ENCODE peak calls at places on chromosomes 1 and 21, in nine cellular contexts. L, S, Z, Q, K, Y, H, B and C are unnamed samples.

GRCh38 chr21:26840206-26840605 is 5.0 kb downstream of the ADAMTS1 start:
- DNase-seq in Z (no peak), Y (no peak), Q (no peak), S (no peak), K (no peak), H (no peak), B (no peak), L (no peak), C (no peak)

GRCh38 chr1:202018476-202019234 is 8.3 kb downstream of the ELF3 start:
- DNase-seq in K (peak), H (peak), S (no peak), B (peak), Q (peak), Y (no peak), L (no peak), Z (no peak), C (peak)

GRCh38 chr1:167994560-167994959 is 57.7 kb upstream of the MPC2 start:
- DNase-seq in Y (no peak), H (no peak), B (no peak), L (no peak), Q (no peak), K (no peak), Z (no peak), S (no peak), C (no peak)

GRCh38 chr1:238642231-238642630 is 744.1 kb upstream of the CHRM3 start:
- DNase-seq in Z (no peak), K (no peak), H (no peak), Y (no peak), L (no peak), S (no peak), Q (no peak), B (no peak), C (no peak)

GRCh38 chr1:147736847-147737246 is 23.6 kb downstream of the GJA5 start:
- DNase-seq in Z (no peak), K (no peak), Q (no peak), L (no peak), S (no peak), H (no peak), B (no peak), Y (no peak), C (no peak)

GRCh38 chr1:229433364-229434004 is 410 bp downstream of the ACTA1 start:
- DNase-seq in Z (no peak), K (no peak), L (no peak), H (no peak), S (no peak), Q (no peak), B (no peak), Y (no peak), C (no peak)

GRCh38 chr1:52751589-52752306 is 25.5 kb downstream of the ZYG11B start:
- DNase-seq in Y (no peak), Q (no peak), S (no peak), Z (no peak), K (no peak), B (no peak), L (no peak), H (no peak), C (no peak)

GRCh38 chr1:39981957-39982356 is 27.0 kb downstream of the MFSD2A start:
- DNase-seq in B (peak), Q (no peak), S (no peak), L (no peak), Z (no peak), Y (no peak), H (no peak), K (peak), C (no peak)

GRCh38 chr1:41716188-41717130 is 202.3 kb downstream of the HIVEP3 start:
- DNase-seq in Q (no peak), K (no peak), H (no peak), Y (no peak), S (no peak), Z (no peak), B (no peak), L (no peak), C (no peak)

GRCh38 chr1:19220080-19220846 is 10.2 kb upstream of the UBR4 start:
- DNase-seq in Y (no peak), S (no peak), K (no peak), Q (no peak), H (no peak), Z (no peak), L (no peak), B (no peak), C (no peak)

GRCh38 chr1:59070607-59071006 is 226.3 kb upstream of the FGGY start:
- DNase-seq in L (no peak), Z (no peak), S (no peak), K (no peak), Q (no peak), Y (no peak), B (no peak), H (no peak), C (no peak)

GRCh38 chr1:109624215-109625010 is 4.8 kb downstream of the AMPD2 start:
- DNase-seq in Q (no peak), Y (peak), K (no peak), B (no peak), H (no peak), L (no peak), S (no peak), Z (peak), C (no peak)

GRCh38 chr1:24745711-24746582 is 700 bp downstream of the CLIC4 start:
- DNase-seq in Z (no peak), K (peak), Y (no peak), H (no peak), Q (peak), B (peak), S (no peak), L (peak), C (no peak)

GRCh38 chr1:16212251-16212961 is at the start of gene ARHGEF19:
- DNase-seq in S (no peak), Y (no peak), Q (peak), K (peak), H (peak), B (peak), L (no peak), Z (no peak), C (no peak)

GRCh38 chr1:179206817-179207216 is 22.7 kb downstream of the ABL2 start:
- DNase-seq in H (no peak), Q (no peak), L (no peak), K (no peak), Y (no peak), B (no peak), Z (no peak), S (no peak), C (no peak)

GRCh38 chr1:150161747-150162581 is 12.2 kb downstream of the PLEKHO1 start:
- DNase-seq in H (no peak), K (no peak), Y (no peak), Q (no peak), Z (no peak), L (no peak), S (no peak), B (peak), C (no peak)

GRCh38 chr1:6419803-6420593 is at the start of gene HES2:
- DNase-seq in S (no peak), Z (no peak), Y (peak), K (no peak), H (peak), B (no peak), L (no peak), Q (no peak), C (peak)

GRCh38 chr1:235015291-235015990 is 113.2 kb downstream of the TOMM20 start:
- DNase-seq in B (no peak), Q (no peak), H (no peak), L (no peak), S (no peak), Z (peak), K (no peak), Y (no peak), C (no peak)

GRCh38 chr1:161219078-161219892 is 4.1 kb downstream of the APOA2 start:
- DNase-seq in S (no peak), K (no peak), L (no peak), Y (no peak), B (no peak), H (no peak), Z (no peak), Q (no peak), C (no peak)

GRCh38 chr1:87684786-87685185 is 356.1 kb downstream of the LMO4 start:
- DNase-seq in L (no peak), B (peak), K (no peak), Z (no peak), Y (no peak), S (no peak), H (no peak), Q (no peak), C (no peak)

GRCh38 chr1:86394416-86394815 is 1.7 kb downstream of the ODF2L start:
- DNase-seq in H (no peak), S (no peak), L (no peak), Q (no peak), B (peak), K (no peak), Z (no peak), Y (no peak), C (no peak)

GRCh38 chr1:3032970-3033794 is 11.9 kb downstream of the ACTRT2 start:
- DNase-seq in H (no peak), K (no peak), B (no peak), Y (no peak), L (no peak), S (peak), Z (no peak), Q (no peak), C (no peak)

GRCh38 chr21:36456714-36457399 is 23.1 kb downstream of the CLDN14 start:
- DNase-seq in L (no peak), Z (no peak), Q (no peak), Y (no peak), K (no peak), S (no peak), H (no peak), B (peak), C (no peak)

GRCh38 chr1:35692310-35692709 is 26.4 kb downstream of the C1orf216 start:
- DNase-seq in B (no peak), Z (no peak), H (no peak), Y (no peak), S (no peak), K (no peak), L (no peak), Q (no peak), C (no peak)

GRCh38 chr1:171585715-171586114 is 36.3 kb upstream of the MYOCOS start:
- DNase-seq in Y (no peak), K (no peak), Z (no peak), Q (no peak), H (no peak), B (peak), S (no peak), L (no peak), C (no peak)

GRCh38 chr1:115299266-115299665 is 38.8 kb downstream of the NGF start:
- DNase-seq in H (no peak), Z (no peak), B (peak), Y (no peak), L (no peak), S (no peak), K (no peak), Q (no peak), C (no peak)

GRCh38 chr1:77686784-77687518 is 4.5 kb upstream of the ZZZ3 start:
- DNase-seq in Z (no peak), K (no peak), Q (peak), B (no peak), S (no peak), Y (no peak), L (no peak), H (peak), C (no peak)

GRCh38 chr21:31092867-31093266 is 54.6 kb upstream of the KRTAP19-8 start:
- DNase-seq in S (no peak), Y (no peak), Z (no peak), B (no peak), K (no peak), Q (no peak), L (no peak), H (no peak), C (no peak)

GRCh38 chr1:32612189-32612881 is 38.0 kb downstream of the ZBTB8OS start:
- DNase-seq in Y (peak), K (peak), S (peak), B (peak), L (peak), H (peak), Z (peak), Q (peak), C (peak)

GRCh38 chr21:32525282-32525681 is 60.0 kb downstream of the TCP10L start:
- DNase-seq in Z (no peak), S (no peak), B (no peak), L (no peak), Q (no peak), H (no peak), K (no peak), Y (no peak), C (no peak)

GRCh38 chr1:72366473-72366872 is 84.1 kb upstream of the NEGR1 start:
- DNase-seq in Q (no peak), Z (no peak), L (no peak), H (no peak), K (no peak), S (no peak), Y (no peak), B (peak), C (peak)

GRCh38 chr1:17914142-17914541 is 159.0 kb downstream of the ACTL8 start:
- DNase-seq in K (no peak), Y (no peak), L (no peak), B (no peak), S (no peak), H (no peak), Z (no peak), Q (no peak), C (no peak)